ENCODE peak calls at places on chromosomes 2 and 18, in eight cellular contexts. U is naive thymus-derived CD4-positive, alpha-beta T cell; M is choroid plexus epithelial cell; V is IMR-90; H is Caco-2; S is colonic mucosa; N is gastrocnemius medialis; Y is fibroblast of pulmonary artery. E is an unnamed sample.

GRCh38 chr2:43127208-43127940 is 99.0 kb downstream of the ZFP36L2 start:
- DNase-seq in Y (peak; percentile 56), M (peak; percentile 55), U (peak; percentile 73), N (peak; percentile 64), V (no peak), S (peak; percentile 83), H (peak; percentile 66), E (no peak)

GRCh38 chr2:210586381-210586780 is 30.0 kb downstream of the CPS1 start:
- DNase-seq in U (no peak), N (no peak), M (peak; percentile 83), V (peak; percentile 24), H (no peak), Y (peak; percentile 51), S (no peak), E (no peak)

GRCh38 chr18:12621737-12622306 is 36.1 kb downstream of the SPIRE1 start:
- DNase-seq in U (no peak), N (no peak), V (peak; percentile 96), H (no peak), Y (peak; percentile 55), M (peak; percentile 51), S (no peak), E (no peak)

GRCh38 chr2:75466708-75467311 is 93.9 kb downstream of the EVA1A start:
- DNase-seq in M (peak; percentile 48), N (no peak), U (no peak), V (peak; percentile 15), S (peak; percentile 32), H (peak; percentile 58), Y (peak; percentile 39), E (no peak)

GRCh38 chr2:111701266-111701665 is 182.7 kb downstream of the ANAPC1 start:
- DNase-seq in M (peak; percentile 17), U (no peak), H (peak; percentile 74), Y (no peak), N (no peak), V (no peak), S (no peak), E (no peak)

GRCh38 chr18:26036635-26037034 is 53.8 kb downstream of the SS18 start:
- DNase-seq in H (no peak), V (no peak), U (no peak), M (no peak), Y (no peak), S (no peak), N (no peak), E (peak; percentile 79)

GRCh38 chr18:70985948-70986347 is 697.1 kb downstream of the SOCS6 start:
- DNase-seq in Y (no peak), S (no peak), N (no peak), U (no peak), H (no peak), M (no peak), V (no peak), E (no peak)

GRCh38 chr2:138447889-138448570 is 53.5 kb upstream of the SPOPL start:
- DNase-seq in Y (no peak), V (no peak), M (no peak), S (no peak), U (no peak), H (no peak), N (no peak), E (no peak)

GRCh38 chr2:71801969-71802368 is 345.7 kb downstream of the CYP26B1 start:
- DNase-seq in H (no peak), S (peak; percentile 65), U (no peak), Y (peak; percentile 77), V (peak; percentile 25), M (peak; percentile 77), N (peak; percentile 69), E (no peak)

GRCh38 chr2:191665286-191665685 is 12.7 kb upstream of the NABP1 start:
- DNase-seq in N (no peak), V (peak; percentile 82), H (no peak), S (no peak), Y (peak; percentile 89), U (no peak), M (peak; percentile 70), E (no peak)

GRCh38 chr2:53087282-53087882 is 680.2 kb upstream of the CHAC2 start:
- DNase-seq in S (no peak), M (peak; percentile 69), H (no peak), V (peak; percentile 80), N (no peak), Y (peak; percentile 58), U (no peak), E (no peak)

GRCh38 chr2:10495988-10496313 is 47.8 kb upstream of the ODC1 start:
- DNase-seq in H (no peak), S (peak; percentile 16), M (no peak), V (no peak), N (no peak), Y (no peak), U (no peak), E (no peak)

GRCh38 chr2:10498525-10499274 is 50.6 kb upstream of the ODC1 start:
- DNase-seq in V (no peak), H (no peak), S (peak; percentile 15), M (no peak), U (no peak), Y (no peak), N (no peak), E (no peak)

GRCh38 chr2:10499911-10500521 is 51.9 kb upstream of the ODC1 start:
- DNase-seq in H (no peak), N (no peak), Y (no peak), U (no peak), S (peak; percentile 14), V (no peak), M (no peak), E (no peak)

GRCh38 chr2:10499275-10499907 is 51.3 kb upstream of the ODC1 start:
- DNase-seq in S (no peak), U (no peak), Y (no peak), N (no peak), H (no peak), M (no peak), V (peak; percentile 12), E (no peak)

GRCh38 chr2:10497797-10498251 is 49.7 kb upstream of the ODC1 start:
- DNase-seq in V (peak; percentile 83), U (no peak), M (peak; percentile 45), N (peak; percentile 87), S (peak; percentile 87), H (peak; percentile 72), Y (peak; percentile 62), E (no peak)
- H3K4me3 ChIP-seq in V (no peak overlapping the region), U (no peak overlapping the region), M (no peak overlapping the region), N (no peak overlapping the region), S (no peak overlapping the region), H (no peak overlapping the region), Y (no peak overlapping the region), E (no peak overlapping the region)

DNA sequence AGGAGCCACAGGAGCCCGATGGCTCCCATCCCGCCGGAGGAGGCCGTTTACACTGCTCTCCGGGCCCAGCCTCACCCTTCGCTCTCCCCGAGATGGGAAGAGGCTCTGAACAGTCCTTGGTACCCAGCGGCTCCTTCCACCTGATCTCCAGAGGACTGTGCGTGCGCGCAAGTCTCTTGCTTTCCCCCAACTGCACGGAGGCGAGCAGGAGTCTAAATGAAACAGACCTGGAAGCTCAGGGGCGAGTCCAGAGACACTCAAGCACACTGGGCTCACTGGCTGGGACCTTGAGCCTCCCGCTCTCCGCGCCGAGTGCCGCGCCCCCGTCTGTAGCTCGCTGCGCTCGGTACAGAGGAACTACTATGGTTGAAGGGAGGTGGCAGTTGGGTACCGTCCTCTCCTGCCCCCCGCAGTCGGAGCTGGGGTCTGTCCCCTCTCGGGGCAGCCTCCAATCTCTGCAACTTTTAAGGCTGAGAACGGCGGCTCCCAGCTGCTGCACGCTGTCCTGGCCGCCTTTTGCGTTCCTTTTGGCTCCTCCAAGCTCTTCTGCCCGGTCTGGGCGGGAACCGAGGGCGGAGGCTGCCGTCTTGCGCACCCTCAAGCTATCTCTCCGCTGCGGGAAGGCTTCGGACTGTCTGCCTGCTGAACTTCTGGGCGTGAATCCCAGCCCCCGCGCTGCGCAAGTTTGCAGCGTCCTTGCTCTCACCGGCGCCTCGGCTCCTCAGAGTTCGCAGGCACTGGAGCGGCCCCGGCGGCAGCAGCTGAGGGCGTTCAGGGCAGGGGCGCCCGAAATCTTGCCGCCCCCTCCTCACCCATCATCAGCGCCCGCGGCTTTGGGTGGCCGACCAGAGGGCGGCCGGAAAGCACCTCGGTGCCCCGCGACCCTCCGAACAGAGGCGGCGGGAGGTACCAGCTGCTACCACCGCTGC is 491 bp downstream of the ALK start:
- DNase-seq in U (no peak), H (no peak), Y (no peak), S (no peak), V (peak; percentile 5), N (no peak), M (peak; percentile 37), E (no peak)
- H3K4me3 ChIP-seq in U (no peak overlapping the region), H (no peak overlapping the region), Y (no peak overlapping the region), S (peak overlapping the region; percentile 23), V (peak overlapping the region; percentile 22), N (peak overlapping the region; percentile 47), M (peak overlapping the region; percentile 39), E (no peak overlapping the region)

DNA sequence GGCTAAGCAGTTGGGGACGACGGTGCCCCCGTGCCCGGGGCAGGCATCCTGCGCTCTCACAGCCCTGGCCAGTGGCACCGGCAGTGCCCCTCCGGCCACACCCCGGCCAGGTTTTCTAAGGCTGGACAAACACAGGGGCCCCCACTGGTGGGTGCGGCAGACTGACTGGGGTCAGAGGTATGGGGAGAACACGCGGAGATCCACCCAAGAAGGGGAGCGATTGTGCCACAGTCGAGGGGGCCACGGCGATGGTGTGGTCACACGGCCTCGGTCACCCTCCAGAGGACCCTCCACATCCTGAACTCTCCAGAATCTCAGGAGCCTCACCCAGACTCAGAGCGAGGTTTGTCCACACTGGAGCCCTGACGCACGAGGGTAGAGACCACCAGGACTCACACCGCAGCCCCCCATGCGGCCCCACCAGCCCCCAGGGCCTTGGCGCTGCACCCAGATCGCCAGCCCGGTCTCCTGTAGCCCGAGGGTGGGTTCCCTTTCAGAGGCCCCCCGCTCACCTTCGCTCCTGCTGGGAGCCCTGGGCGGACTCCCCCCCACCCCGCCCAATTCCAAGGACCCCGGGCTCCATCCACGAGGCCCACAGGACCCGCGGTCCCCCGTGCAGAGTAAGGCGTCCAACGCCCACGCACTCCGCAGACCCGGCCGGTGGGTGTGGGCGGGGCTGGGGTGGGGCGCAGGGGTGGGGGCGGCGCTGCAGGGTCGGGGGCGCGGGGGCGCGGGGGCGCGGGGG is 15.2 kb downstream of the PDCD1 start:
- DNase-seq in H (no peak), Y (no peak), S (peak; percentile 21), M (no peak), U (no peak), N (no peak), V (no peak), E (no peak)
- H3K4me3 ChIP-seq in H (no peak overlapping the region), Y (no peak overlapping the region), S (peak overlapping the region; percentile 7), M (no peak overlapping the region), U (peak overlapping the region; percentile 47), N (no peak overlapping the region), V (no peak overlapping the region), E (no peak overlapping the region)

GRCh38 chr18:61894751-61895524 is 2.1 kb upstream of the RNF152 start:
- DNase-seq in M (no peak), Y (no peak), U (no peak), S (peak; percentile 32), H (no peak), N (no peak), V (no peak), E (no peak)

GRCh38 chr18:61891874-61892273 is 933 bp downstream of the RNF152 start:
- DNase-seq in S (no peak), U (no peak), M (no peak), N (no peak), Y (no peak), V (no peak), H (no peak), E (no peak)

GRCh38 chr18:61892683-61893303 is at the start of gene RNF152:
- DNase-seq in M (peak; percentile 46), N (no peak), H (no peak), Y (peak; percentile 15), V (peak; percentile 25), S (peak; percentile 54), U (peak; percentile 43), E (no peak)

GRCh38 chr18:61893971-61894750 is 1.4 kb upstream of the RNF152 start:
- DNase-seq in V (peak; percentile 64), U (peak; percentile 66), S (peak; percentile 88), M (peak; percentile 66), Y (peak; percentile 67), H (peak; percentile 50), N (peak; percentile 44), E (peak; percentile 32)

GRCh38 chr18:61893304-61893970 is 630 bp upstream of the RNF152 start:
- DNase-seq in V (peak; percentile 61), U (peak; percentile 10), N (no peak), H (no peak), S (peak; percentile 61), Y (peak; percentile 52), M (peak; percentile 55), E (no peak)
- H3K4me3 ChIP-seq in V (peak overlapping the region; percentile 95), U (peak overlapping the region; percentile 57), N (peak overlapping the region; percentile 85), H (peak overlapping the region; percentile 58), S (peak overlapping the region; percentile 82), Y (peak overlapping the region; percentile 79), M (peak overlapping the region; percentile 79), E (peak overlapping the region; percentile 64)